ENCODE peak calls at places on chromosomes 16 and 17, in six cellular contexts. T, A, S, K, C and P are unnamed samples.

GRCh38 chr16:35908942-35909341 is 2449.5 kb downstream of the TP53TG3F start:
- DNase-seq in A (peak), T (no peak), C (no peak), S (peak), K (no peak), P (no peak)

GRCh38 chr17:34156741-34157589 is 98.1 kb upstream of the CCL2 start:
- DNase-seq in K (no peak), T (peak), C (peak), S (no peak), A (no peak), P (peak)

GRCh38 chr16:28610595-28611270 is 889 bp upstream of the SULT1A1 start:
- DNase-seq in T (no peak), C (no peak), K (no peak), A (no peak), S (no peak), P (no peak)

GRCh38 chr16:16021988-16022682 is 72.7 kb downstream of the ABCC1 start:
- DNase-seq in C (peak), A (no peak), T (peak), S (peak), K (peak), P (peak)

GRCh38 chr16:85174871-85175723 is 62.8 kb upstream of the CIBAR2 start:
- DNase-seq in T (no peak), C (no peak), K (no peak), A (no peak), S (no peak), P (no peak)

GRCh38 chr17:45273551-45273957 is 11.7 kb upstream of the SPATA32 start:
- DNase-seq in S (peak), K (no peak), T (peak), A (no peak), C (no peak), P (no peak)

GRCh38 chr17:61250335-61250890 is 149.2 kb upstream of the TBX2 start:
- DNase-seq in K (no peak), S (no peak), C (no peak), T (no peak), A (peak), P (no peak)

GRCh38 chr16:67936124-67936875 is at the start of gene PSMB10:
- DNase-seq in K (peak), A (peak), C (no peak), S (peak), T (peak), P (peak)

GRCh38 chr16:56073508-56073907 is 117.8 kb upstream of the GNAO1 start:
- DNase-seq in A (no peak), K (no peak), C (no peak), S (no peak), T (no peak), P (no peak)

GRCh38 chr17:12866244-12866643 is 76.9 kb downstream of the ARHGAP44 start:
- DNase-seq in K (no peak), C (no peak), S (no peak), T (no peak), A (no peak), P (no peak)

GRCh38 chr17:8326591-8327583 is 12.8 kb upstream of the ODF4 start:
- DNase-seq in K (peak), A (no peak), C (no peak), T (no peak), S (no peak), P (peak)

GRCh38 chr17:65131946-65132345 is 5.2 kb upstream of the RGS9 start:
- DNase-seq in T (no peak), K (no peak), S (no peak), A (no peak), C (no peak), P (no peak)

GRCh38 chr17:55743103-55743679 is 7.7 kb upstream of the PCTP start:
- DNase-seq in K (no peak), C (no peak), T (peak), S (no peak), A (no peak), P (no peak)

GRCh38 chr17:40827746-40828453 is 5.5 kb upstream of the KRT10 start:
- DNase-seq in A (no peak), T (no peak), K (no peak), S (no peak), C (no peak), P (no peak)

GRCh38 chr17:74954665-74955421 is 17.7 kb downstream of the HID1 start:
- DNase-seq in S (no peak), A (no peak), C (no peak), K (no peak), T (no peak), P (no peak)

GRCh38 chr17:77496401-77496801 is 355.6 kb downstream of the SEC14L1 start:
- DNase-seq in S (peak), T (no peak), C (no peak), A (no peak), K (no peak), P (no peak)

GRCh38 chr16:16830973-16831372 is 452.0 kb downstream of the NPIPA7 start:
- DNase-seq in S (no peak), C (no peak), T (no peak), K (no peak), A (no peak), P (no peak)

GRCh38 chr16:53695070-53695469 is 8.6 kb downstream of the RPGRIP1L start:
- DNase-seq in S (no peak), K (no peak), C (no peak), T (no peak), A (no peak), P (no peak)

GRCh38 chr16:17831330-17831729 is 360.6 kb upstream of the XYLT1 start:
- DNase-seq in K (no peak), C (no peak), T (no peak), S (peak), A (no peak), P (no peak)

GRCh38 chr17:34626141-34626681 is 46.8 kb downstream of the TMEM132E start:
- DNase-seq in A (no peak), S (no peak), K (no peak), C (no peak), T (no peak), P (no peak)

GRCh38 chr16:80743273-80743672 is 61.1 kb downstream of the CDYL2 start:
- DNase-seq in K (no peak), A (no peak), T (no peak), S (no peak), C (no peak), P (no peak)

GRCh38 chr16:23509763-23510153 is 536 bp downstream of the GGA2 start:
- DNase-seq in K (peak), A (no peak), S (peak), C (no peak), T (no peak), P (no peak)

GRCh38 chr17:81722184-81723120 is 10.4 kb downstream of the SLC25A10 start:
- DNase-seq in T (peak), A (no peak), K (no peak), S (no peak), C (no peak), P (no peak)

GRCh38 chr17:80692931-80693467 is 148.4 kb downstream of the RPTOR start:
- DNase-seq in T (peak), C (no peak), A (no peak), S (no peak), K (no peak), P (no peak)

GRCh38 chr17:36608794-36609497 is 7.6 kb downstream of the MRM1 start:
- DNase-seq in K (peak), S (peak), A (peak), T (no peak), C (peak), P (peak)

GRCh38 chr17:72099919-72100318 is 20.9 kb upstream of the SOX9 start:
- DNase-seq in K (no peak), A (no peak), C (no peak), S (no peak), T (no peak), P (no peak)

GRCh38 chr17:41996855-41997164 is 20.4 kb downstream of the DNAJC7 start:
- DNase-seq in K (no peak), S (no peak), T (no peak), C (no peak), A (no peak), P (no peak)

GRCh38 chr17:82416264-82416663 is 1.9 kb upstream of the HEXD start:
- DNase-seq in K (no peak), A (no peak), S (no peak), T (peak), C (no peak), P (no peak)

GRCh38 chr17:67276075-67276474 is 31.1 kb upstream of the HELZ start:
- DNase-seq in T (no peak), K (no peak), S (peak), C (no peak), A (no peak), P (no peak)
- TF ChIP-seq CTCF in T (no peak), K (no peak), S (peak), C (no peak), A (no peak), P (no peak)

DNA sequence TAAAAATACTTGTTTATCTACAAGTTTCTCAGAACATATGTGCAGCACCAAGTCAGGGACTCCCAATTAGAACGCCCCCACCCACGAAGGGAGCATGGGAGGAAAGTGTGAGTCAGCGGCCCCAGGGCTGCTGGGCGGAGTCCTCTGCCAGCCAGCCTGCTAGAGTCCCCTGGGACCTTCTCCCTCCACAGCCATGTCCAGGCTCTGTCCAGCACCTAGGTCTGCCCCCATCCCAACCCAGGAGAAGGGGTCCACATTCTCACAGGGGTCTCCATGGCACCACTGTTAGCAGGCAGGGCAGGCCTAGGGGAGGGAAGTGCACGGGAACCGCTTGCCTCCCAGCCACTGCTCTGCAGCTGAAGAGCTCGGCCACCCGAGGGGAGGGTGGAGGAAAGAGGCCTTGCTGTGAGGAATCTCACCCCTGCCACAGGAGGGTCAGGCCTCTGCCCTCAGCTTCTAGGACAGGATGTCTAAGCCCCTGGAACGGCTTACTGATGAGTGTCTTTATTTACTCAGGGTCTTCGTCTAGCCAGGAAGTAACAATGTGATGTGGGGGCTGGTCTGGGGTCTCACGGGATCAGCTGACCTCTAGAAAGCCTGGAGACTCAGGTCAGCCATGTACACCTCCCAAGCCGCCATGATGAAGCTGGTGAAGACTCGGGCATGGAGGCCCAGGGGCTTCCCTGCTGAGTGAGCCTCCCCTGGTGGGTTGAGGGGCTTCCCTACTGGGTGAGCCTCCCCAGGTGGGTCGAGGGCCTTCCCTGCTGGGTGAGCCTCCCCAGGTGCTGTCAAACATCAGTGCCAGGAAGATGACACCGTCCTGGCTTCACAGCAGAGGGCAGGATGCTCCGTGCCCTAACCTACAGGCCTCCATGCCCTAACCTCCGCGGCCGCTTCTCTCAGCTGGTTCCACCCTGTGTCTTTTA is 190.3 kb downstream of the RBFOX3 start:
- DNase-seq in C (peak), A (no peak), T (no peak), S (no peak), K (peak), P (peak)
- TF ChIP-seq CTCF in C (no peak), A (no peak), T (no peak), S (no peak), K (no peak), P (no peak)

GRCh38 chr16:66872927-66873684 is 7.2 kb upstream of the PDP2 start:
- DNase-seq in C (peak), S (peak), K (peak), A (peak), T (peak), P (peak)
- TF ChIP-seq CTCF in C (peak), S (peak), K (peak), A (peak), T (peak), P (peak)

GRCh38 chr17:21370430-21370829 is 5.7 kb upstream of the KCNJ12 start:
- DNase-seq in S (peak), K (no peak), A (no peak), C (no peak), T (peak), P (peak)

GRCh38 chr17:21372256-21372954 is 3.8 kb upstream of the KCNJ12 start:
- DNase-seq in T (peak), A (no peak), K (no peak), S (no peak), C (no peak), P (no peak)

GRCh38 chr17:21369395-21369794 is 6.8 kb upstream of the KCNJ12 start:
- DNase-seq in T (peak), S (no peak), A (no peak), C (no peak), K (no peak), P (no peak)

GRCh38 chr17:21373034-21373433 is 3.1 kb upstream of the KCNJ12 start:
- DNase-seq in S (no peak), K (no peak), C (no peak), A (no peak), T (peak), P (no peak)

GRCh38 chr17:21371511-21372081 is 4.6 kb upstream of the KCNJ12 start:
- DNase-seq in T (peak), C (no peak), A (no peak), K (no peak), S (no peak), P (no peak)
- TF ChIP-seq CTCF in T (no peak), C (no peak), A (no peak), K (no peak), S (no peak), P (no peak)

DNA sequence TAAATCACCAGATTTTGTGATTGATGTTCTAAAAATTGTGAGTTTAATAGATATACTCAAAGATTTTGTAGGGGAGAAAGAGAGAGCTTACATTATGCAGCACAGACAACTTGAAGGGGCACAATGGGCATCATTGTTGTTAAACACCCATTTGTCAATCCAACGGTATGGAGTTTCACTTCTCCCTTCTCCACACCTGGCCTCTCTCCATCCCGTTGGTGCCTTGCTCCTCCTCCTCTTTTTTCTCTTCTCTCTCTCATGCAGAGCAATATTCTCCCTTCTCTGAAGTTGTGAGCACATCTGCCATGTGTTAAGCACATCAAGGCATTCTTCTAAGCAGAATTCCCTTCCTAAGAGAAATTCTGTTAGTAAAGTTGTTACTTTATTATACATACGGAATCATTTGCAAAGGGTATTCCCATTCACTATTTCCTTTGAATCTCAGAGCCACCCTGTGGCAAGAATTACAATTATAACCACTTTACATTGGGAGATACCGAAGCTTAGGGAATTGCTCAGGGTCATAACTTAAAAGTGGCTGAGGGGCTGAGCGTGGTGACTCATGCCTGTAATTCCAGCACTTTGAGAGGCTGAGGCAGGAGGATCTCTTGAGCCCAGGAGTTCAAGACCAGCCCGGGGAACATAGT is 40.5 kb upstream of the SKAP1 start:
- DNase-seq in S (no peak), C (no peak), K (no peak), T (no peak), A (no peak), P (no peak)
- TF ChIP-seq CTCF in S (no peak), C (no peak), K (no peak), T (no peak), A (no peak), P (no peak)

DNA sequence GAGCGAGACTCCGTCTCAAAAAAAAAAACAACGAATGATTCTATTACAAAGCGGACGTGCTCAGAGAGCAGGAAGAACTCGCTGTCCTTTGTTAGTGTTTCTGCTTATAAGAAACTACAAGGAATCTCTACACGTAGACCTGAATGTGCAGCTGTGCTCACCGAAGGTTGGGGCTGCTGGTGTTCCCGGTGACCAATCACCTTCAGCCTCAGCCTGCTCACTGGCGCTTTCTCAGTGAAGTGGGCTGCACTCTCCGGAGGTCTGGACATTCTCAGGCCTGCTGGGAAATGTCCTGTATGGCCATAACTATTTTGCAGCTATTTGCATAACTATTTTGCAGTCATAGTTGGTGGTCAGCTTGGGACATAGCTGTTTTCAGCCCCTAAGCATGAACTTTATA is 9.7 kb upstream of the CIAO3 start:
- DNase-seq in T (no peak), A (no peak), K (no peak), S (no peak), C (no peak), P (no peak)
- TF ChIP-seq CTCF in T (no peak), A (no peak), K (no peak), S (no peak), C (no peak), P (no peak)